ENCODE peak calls at places on chromosome 6, in four cellular contexts. N is hypothalamus, P is foreskin keratinocyte, X is C1 segment of cervical spinal cord. Z is an unnamed sample.

GRCh38 chr6:101391772-101392560 is 1.5 kb upstream of the GRIK2 start:
- DNase-seq in P (no peak), X (peak; percentile 25), N (peak; percentile 5), Z (no peak)

GRCh38 chr6:40965046-40965445 is 74.0 kb downstream of the UNC5CL start:
- DNase-seq in N (no peak), P (peak; percentile 28), X (no peak), Z (no peak)

GRCh38 chr6:3577517-3577916 is 120.7 kb upstream of the SLC22A23 start:
- DNase-seq in X (no peak), P (no peak), N (no peak), Z (no peak)

GRCh38 chr6:36858407-36858981 is 16.1 kb downstream of the PPIL1 start:
- DNase-seq in P (peak; percentile 7), X (no peak), N (no peak), Z (no peak)

GRCh38 chr6:118677193-118677592 is 25.8 kb upstream of the CEP85L start:
- DNase-seq in X (no peak), P (no peak), N (no peak), Z (no peak)

GRCh38 chr6:158752613-158753012 is 66.6 kb downstream of the EZR start:
- DNase-seq in N (no peak), X (peak; percentile 67), P (no peak), Z (peak; percentile 90)

GRCh38 chr6:151493495-151494234 is at the start of gene CCDC170:
- DNase-seq in P (no peak), N (no peak), X (no peak), Z (no peak)

GRCh38 chr6:31568537-31568961 is 3.5 kb upstream of the LTA start:
- DNase-seq in N (no peak), P (no peak), X (no peak), Z (no peak)

GRCh38 chr6:10429638-10430427 is 15.0 kb upstream of the TFAP2A start:
- DNase-seq in P (peak; percentile 87), N (no peak), X (no peak), Z (no peak)

GRCh38 chr6:149541139-149541538 is 4.7 kb downstream of the PPIL4 start:
- DNase-seq in X (no peak), P (no peak), N (no peak), Z (no peak)

GRCh38 chr6:83873869-83874268 is 14.4 kb downstream of the CYB5R4 start:
- DNase-seq in N (no peak), P (no peak), X (no peak), Z (no peak)

GRCh38 chr6:20900396-20901160 is 366.3 kb downstream of the CDKAL1 start:
- DNase-seq in N (no peak), X (no peak), P (no peak), Z (no peak)

GRCh38 chr6:157774153-157775135 is 48.6 kb upstream of the SNX9 start:
- DNase-seq in N (no peak), P (no peak), X (no peak), Z (no peak)

GRCh38 chr6:2103644-2104523 is 141.5 kb downstream of the GMDS start:
- DNase-seq in N (no peak), P (peak; percentile 45), X (no peak), Z (no peak)

GRCh38 chr6:140538926-140539325 is 1164.5 kb upstream of the CITED2 start:
- DNase-seq in N (no peak), P (peak; percentile 28), X (no peak), Z (no peak)

GRCh38 chr6:39897699-39898098 is 36.6 kb downstream of the MOCS1 start:
- DNase-seq in N (no peak), X (no peak), P (no peak), Z (no peak)

GRCh38 chr6:34867484-34867883 is 20.4 kb downstream of the TAF11 start:
- DNase-seq in P (no peak), N (no peak), X (no peak), Z (no peak)

GRCh38 chr6:131054392-131055250 is 8.4 kb downstream of the EPB41L2 start:
- DNase-seq in X (no peak), N (no peak), P (peak; percentile 79), Z (no peak)

GRCh38 chr6:105810105-105810921 is 275.8 kb upstream of the PRDM1 start:
- DNase-seq in P (peak; percentile 90), X (no peak), N (no peak), Z (no peak)

GRCh38 chr6:49912193-49912592 is 45.9 kb upstream of the CRISP1 start:
- DNase-seq in X (no peak), N (no peak), P (no peak), Z (no peak)

GRCh38 chr6:119881416-119881815 is 531.9 kb upstream of the MAN1A1 start:
- DNase-seq in P (peak; percentile 57), X (no peak), N (no peak), Z (no peak)

GRCh38 chr6:156146891-156147290 is 630.3 kb upstream of the ARID1B start:
- DNase-seq in P (no peak), X (no peak), N (no peak), Z (no peak)

GRCh38 chr6:64777941-64778785 is 928.9 kb downstream of the EYS start:
- DNase-seq in P (peak; percentile 19), X (no peak), N (no peak), Z (no peak)

GRCh38 chr6:25193147-25193864 is 85.9 kb upstream of the CARMIL1 start:
- DNase-seq in N (no peak), P (peak; percentile 86), X (peak; percentile 5), Z (no peak)

GRCh38 chr6:1285589-1286340 is 26.1 kb upstream of the FOXQ1 start:
- DNase-seq in P (peak; percentile 57), N (no peak), X (no peak), Z (peak; percentile 3)

GRCh38 chr6:79872986-79873385 is 74.4 kb downstream of the ELOVL4 start:
- DNase-seq in X (no peak), N (no peak), P (peak; percentile 99), Z (no peak)

GRCh38 chr6:33126101-33126714 is 50.4 kb downstream of the HLA-DPB1 start:
- DNase-seq in P (no peak), X (peak; percentile 19), N (no peak), Z (peak; percentile 24)

GRCh38 chr6:1894954-1895353 is 285.2 kb downstream of the FOXC1 start:
- DNase-seq in P (peak; percentile 20), N (no peak), X (no peak), Z (no peak)

GRCh38 chr6:71599366-71599765 is 287.0 kb upstream of the RIMS1 start:
- DNase-seq in P (no peak), X (peak; percentile 10), N (no peak), Z (peak; percentile 1)

GRCh38 chr6:136371117-136371696 is 81.6 kb upstream of the BCLAF1 start:
- DNase-seq in P (no peak), X (no peak), N (no peak), Z (no peak)

GRCh38 chr6:17012421-17013225 is 89.2 kb upstream of the STMND1 start:
- DNase-seq in P (peak; percentile 69), N (no peak), X (no peak), Z (no peak)

GRCh38 chr6:37650071-37650481 is 47.6 kb downstream of the MDGA1 start:
- DNase-seq in N (no peak), P (no peak), X (no peak), Z (no peak)

GRCh38 chr6:156935000-156935399 is 157.8 kb downstream of the ARID1B start:
- DNase-seq in N (no peak), X (no peak), P (no peak), Z (no peak)

GRCh38 chr6:24991748-24992467 is 56.1 kb upstream of the RIPOR2 start:
- DNase-seq in P (no peak), N (no peak), X (no peak), Z (no peak)

GRCh38 chr6:123962508-123962907 is 158.8 kb downstream of the NKAIN2 start:
- DNase-seq in P (peak; percentile 73), N (no peak), X (no peak), Z (no peak)

GRCh38 chr6:128246472-128246871 is 273.9 kb downstream of the PTPRK start:
- DNase-seq in X (no peak), P (no peak), N (no peak), Z (no peak)

GRCh38 chr6:13068558-13069210 is 259.7 kb downstream of the TBC1D7 start:
- DNase-seq in N (no peak), X (no peak), P (no peak), Z (no peak)